ENCODE peak calls at places on chromosome 5, in six cellular contexts. V, Z, B, G, F and I are unnamed samples.

GRCh38 chr5:78657201-78657600 is 8.6 kb upstream of the LHFPL2 start:
- DNase-seq in V (no peak), Z (no peak), B (no peak), G (no peak), F (no peak), I (no peak)

GRCh38 chr5:149550267-149550582 is 1.0 kb downstream of the CSNK1A1 start:
- DNase-seq in V (no peak), Z (peak; percentile 21), B (no peak), G (no peak), F (no peak), I (no peak)

GRCh38 chr5:4837489-4838058 is 302.6 kb upstream of the ADAMTS16 start:
- DNase-seq in V (no peak), Z (no peak), B (no peak), G (no peak), F (no peak), I (no peak)

GRCh38 chr5:1185652-1186350 is 15.6 kb upstream of the SLC6A19 start:
- DNase-seq in V (no peak), Z (peak; percentile 74), B (no peak), G (no peak), F (no peak), I (no peak)

GRCh38 chr5:33105521-33105941 is 335.2 kb upstream of the TARS1 start:
- DNase-seq in V (no peak), Z (no peak), B (no peak), G (peak; percentile 15), F (no peak), I (no peak)

GRCh38 chr5:42522783-42523182 is 99.5 kb downstream of the GHR start:
- DNase-seq in V (no peak), Z (no peak), B (no peak), G (no peak), F (no peak), I (no peak)

GRCh38 chr5:138663009-138663408 is 87.8 kb upstream of the HSPA9 start:
- DNase-seq in V (no peak), Z (no peak), B (no peak), G (no peak), F (no peak), I (no peak)

GRCh38 chr5:132221781-132222648 is 5.6 kb downstream of the P4HA2 start:
- DNase-seq in V (peak; percentile 80), Z (no peak), B (peak; percentile 79), G (no peak), F (peak; percentile 43), I (no peak)

GRCh38 chr5:118486647-118487046 is 501.7 kb downstream of the DTWD2 start:
- DNase-seq in V (no peak), Z (no peak), B (no peak), G (no peak), F (no peak), I (no peak)

GRCh38 chr5:180328296-180329137 is 24.6 kb downstream of the GFPT2 start:
- DNase-seq in V (peak; percentile 77), Z (peak; percentile 81), B (peak; percentile 63), G (peak; percentile 67), F (peak; percentile 67), I (peak; percentile 94)

GRCh38 chr5:157269763-157270272 is 3.9 kb downstream of the CYFIP2 start:
- DNase-seq in V (no peak), Z (no peak), B (no peak), G (no peak), F (no peak), I (no peak)

GRCh38 chr5:131622633-131623032 is 12.4 kb downstream of the RAPGEF6 start:
- DNase-seq in V (no peak), Z (no peak), B (no peak), G (no peak), F (no peak), I (no peak)

GRCh38 chr5:147310059-147310704 is 75.4 kb downstream of the STK32A start:
- DNase-seq in V (no peak), Z (no peak), B (peak; percentile 59), G (peak; percentile 46), F (no peak), I (no peak)

GRCh38 chr5:73638344-73639095 is 12.5 kb downstream of the ARHGEF28 start:
- DNase-seq in V (no peak), Z (no peak), B (no peak), G (no peak), F (no peak), I (no peak)

GRCh38 chr5:90344693-90345092 is 64.9 kb downstream of the CETN3 start:
- DNase-seq in V (no peak), Z (no peak), B (no peak), G (no peak), F (no peak), I (no peak)

GRCh38 chr5:149990518-149991376 is 9.7 kb downstream of the TIGD6 start:
- DNase-seq in V (peak; percentile 70), Z (peak; percentile 72), B (peak; percentile 84), G (peak; percentile 75), F (peak; percentile 59), I (peak; percentile 92)

GRCh38 chr5:72231989-72232703 is 87.9 kb downstream of the MRPS27 start:
- DNase-seq in V (no peak), Z (no peak), B (peak; percentile 37), G (no peak), F (no peak), I (no peak)

GRCh38 chr5:85488295-85488694 is 1103.6 kb upstream of the EDIL3 start:
- DNase-seq in V (no peak), Z (no peak), B (no peak), G (no peak), F (no peak), I (no peak)

GRCh38 chr5:142871880-142872200 is 101.7 kb downstream of the ARHGAP26 start:
- DNase-seq in V (peak; percentile 44), Z (no peak), B (no peak), G (no peak), F (peak; percentile 55), I (no peak)

GRCh38 chr5:39194466-39195136 is 24.8 kb downstream of the FYB1 start:
- DNase-seq in V (no peak), Z (peak; percentile 35), B (no peak), G (peak; percentile 56), F (no peak), I (no peak)

GRCh38 chr5:2724031-2724581 is 27.4 kb downstream of the IRX2 start:
- DNase-seq in V (no peak), Z (no peak), B (no peak), G (no peak), F (no peak), I (no peak)

GRCh38 chr5:63959177-63959982 is 2.9 kb downstream of the HTR1A start:
- DNase-seq in V (peak; percentile 80), Z (no peak), B (no peak), G (no peak), F (no peak), I (no peak)

GRCh38 chr5:175336781-175337180 is 107.2 kb downstream of the DRD1 start:
- DNase-seq in V (no peak), Z (no peak), B (no peak), G (no peak), F (no peak), I (no peak)

GRCh38 chr5:120657083-120657482 is 193.0 kb downstream of the PRR16 start:
- DNase-seq in V (no peak), Z (no peak), B (no peak), G (no peak), F (no peak), I (no peak)

GRCh38 chr5:181188700-181189362 is 16.2 kb downstream of the TRIM7 start:
- DNase-seq in V (peak; percentile 76), Z (no peak), B (peak; percentile 83), G (peak; percentile 65), F (peak; percentile 79), I (peak; percentile 91)

GRCh38 chr5:90144625-90145327 is 264.8 kb downstream of the CETN3 start:
- DNase-seq in V (no peak), Z (no peak), B (no peak), G (no peak), F (no peak), I (no peak)

GRCh38 chr5:137753227-137753985 is 757 bp downstream of the HNRNPA0 start:
- DNase-seq in V (peak; percentile 76), Z (peak; percentile 52), B (peak; percentile 35), G (peak; percentile 64), F (peak; percentile 33), I (peak; percentile 67)

GRCh38 chr5:150486402-150487198 is 21.3 kb upstream of the NDST1 start:
- DNase-seq in V (peak; percentile 79), Z (peak; percentile 53), B (peak; percentile 73), G (peak; percentile 58), F (peak; percentile 71), I (peak; percentile 70)

GRCh38 chr5:2180456-2180855 is 297.7 kb upstream of the IRX4 start:
- DNase-seq in V (no peak), Z (no peak), B (no peak), G (no peak), F (no peak), I (peak; percentile 34)

DNA sequence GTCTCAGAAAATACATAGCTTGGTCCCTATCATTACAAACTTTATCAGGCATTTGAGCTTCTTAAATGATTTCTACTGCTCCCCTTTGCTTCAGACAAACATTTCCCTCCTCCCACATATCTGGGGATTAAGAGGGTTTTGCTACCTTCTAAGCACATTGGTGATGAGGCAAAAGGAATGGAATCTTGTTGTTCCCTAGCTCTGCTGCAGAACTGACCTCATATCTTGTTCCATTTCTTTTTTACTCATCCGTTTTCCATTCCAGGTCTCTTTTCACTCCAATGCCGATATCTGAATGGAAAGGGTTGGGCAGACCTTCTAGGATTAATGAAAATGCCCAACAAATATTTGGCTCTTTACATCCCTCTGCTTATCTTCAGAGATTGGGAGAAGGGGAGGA is 444.6 kb downstream of the ZNF608 start:
- DNase-seq in V (no peak), Z (no peak), B (no peak), G (no peak), F (no peak), I (no peak)
- TF ChIP-seq POLR2A in V (no peak), Z (no peak), B (no peak), G (no peak), F (no peak), I (no peak)

GRCh38 chr5:50352390-50352789 is 88.7 kb downstream of the EMB start:
- DNase-seq in V (no peak), Z (no peak), B (no peak), G (no peak), F (no peak), I (no peak)
- H3K9me3 ChIP-seq in V (no peaks in the 10 kb centered on the region), Z (no peaks in the 10 kb centered on the region), B (no peaks in the 10 kb centered on the region), G (no peaks in the 10 kb centered on the region), F (no peaks in the 10 kb centered on the region), I (no peaks in the 10 kb centered on the region)

DNA sequence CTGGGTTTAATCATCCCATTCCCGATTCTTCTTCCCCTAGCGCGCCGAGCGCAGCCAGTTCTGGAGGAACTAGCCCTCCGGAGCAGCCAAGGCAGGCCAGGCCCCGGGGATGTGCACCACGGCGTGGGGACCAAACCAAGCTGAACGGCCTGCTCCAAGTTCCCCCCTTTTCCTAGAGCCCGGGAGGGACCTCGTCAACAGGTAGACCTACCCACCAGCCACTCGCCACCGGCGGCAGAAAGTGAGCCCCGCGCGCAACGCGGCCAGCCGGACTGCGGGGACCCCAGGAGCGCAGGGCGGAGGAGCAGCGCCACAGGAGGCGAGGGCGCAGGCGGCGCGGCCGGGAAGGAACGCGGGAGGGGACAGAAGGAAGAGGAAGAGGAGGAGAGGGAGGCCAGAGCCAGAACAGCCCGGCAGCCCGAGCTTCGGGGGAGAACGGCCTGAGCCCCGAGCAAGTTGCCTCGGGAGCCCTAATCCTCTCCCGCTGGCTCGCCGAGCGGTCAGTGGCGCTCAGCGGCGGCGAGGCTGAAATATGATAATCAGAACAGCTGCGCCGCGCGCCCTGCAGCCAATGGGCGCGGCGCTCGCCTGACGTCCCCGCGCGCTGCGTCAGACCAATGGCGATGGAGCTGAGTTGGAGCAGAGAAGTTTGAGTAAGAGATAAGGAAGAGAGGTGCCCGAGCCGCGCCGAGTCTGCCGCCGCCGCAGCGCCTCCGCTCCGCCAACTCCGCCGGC is at the start of gene ISL1:
- DNase-seq in V (no peak), Z (peak; percentile 26), B (peak; percentile 29), G (peak; percentile 19), F (no peak), I (peak; percentile 73)
- TF ChIP-seq POLR2A in V (no peak), Z (no peak), B (peak; percentile 95), G (no peak), F (no peak), I (no peak)

GRCh38 chr5:10370931-10371330 is 17.4 kb downstream of the MARCHF6 start:
- DNase-seq in V (no peak), Z (no peak), B (no peak), G (no peak), F (no peak), I (no peak)
- H3K9me3 ChIP-seq in V (no peaks in the 10 kb centered on the region), Z (peaks cover 11% of the 10 kb centered on the region), B (no peaks in the 10 kb centered on the region), G (no peaks in the 10 kb centered on the region), F (no peaks in the 10 kb centered on the region), I (no peaks in the 10 kb centered on the region)